ENCODE peak calls at places on chromosomes 7 and 10, in five cellular contexts. J is hypothalamus; D is caudate nucleus; N is stimulated activated CD8-positive, alpha-beta memory T cell treated with anti-CD3 and anti-CD28 coated beads, Interleukin-7, amount 100 ng/mL, for 24 hours; M is CD4-positive, alpha-beta T cell. X is an unnamed sample.
A peak's percentile ranks its signal among the peaks of the same experiment; 100 is the strongest.

GRCh38 chr10:102322914-102323313 is 72.6 kb upstream of the NFKB2 start:
- DNase-seq in J (no peak), D (no peak), N (peak; percentile 13), M (peak; percentile 5), X (no peak)

GRCh38 chr7:148623586-148624282 is 33.2 kb downstream of the C7orf33 start:
- DNase-seq in J (no peak), D (no peak), N (no peak), M (no peak), X (no peak)

GRCh38 chr7:54933610-54934009 is 85.2 kb upstream of the EGFR start:
- DNase-seq in J (no peak), D (no peak), N (no peak), M (no peak), X (no peak)

GRCh38 chr10:119595134-119595714 is 1.5 kb downstream of the TIAL1 start:
- DNase-seq in J (no peak), D (no peak), N (no peak), M (no peak), X (no peak)

GRCh38 chr10:30788307-30788706 is 158.8 kb upstream of the LYZL2 start:
- DNase-seq in J (no peak), D (no peak), N (no peak), M (no peak), X (no peak)

GRCh38 chr7:7183061-7183832 is 903 bp downstream of the C1GALT1 start:
- DNase-seq in J (no peak), D (peak; percentile 61), N (peak; percentile 3), M (peak; percentile 23), X (no peak)

GRCh38 chr10:49280001-49280408 is 19.0 kb upstream of the C10orf71 start:
- DNase-seq in J (no peak), D (no peak), N (no peak), M (no peak), X (no peak)

GRCh38 chr10:74994714-74995308 is 116.6 kb upstream of the SAMD8 start:
- DNase-seq in J (no peak), D (no peak), N (no peak), M (no peak), X (no peak)

GRCh38 chr7:154880512-154880911 is 122.4 kb downstream of the PAXIP1 start:
- DNase-seq in J (no peak), D (no peak), N (no peak), M (no peak), X (no peak)

GRCh38 chr10:49138361-49138891 is 4.6 kb upstream of the FAM170B start:
- DNase-seq in J (no peak), D (no peak), N (no peak), M (no peak), X (no peak)

GRCh38 chr7:67817481-67817880 is 820.8 kb downstream of the TYW1 start:
- DNase-seq in J (no peak), D (no peak), N (no peak), M (no peak), X (no peak)

GRCh38 chr10:36573246-36573645 is 552.2 kb upstream of the ANKRD30A start:
- DNase-seq in J (no peak), D (no peak), N (no peak), M (no peak), X (no peak)

GRCh38 chr7:515628-516027 is 4.0 kb downstream of the PDGFA start:
- DNase-seq in J (no peak), D (no peak), N (no peak), M (no peak), X (no peak)

GRCh38 chr10:69278446-69278963 is at the start of gene HK1:
- DNase-seq in J (no peak), D (no peak), N (no peak), M (no peak), X (no peak)

GRCh38 chr10:133422821-133423771 is 1.3 kb downstream of the SPRN start:
- DNase-seq in J (no peak), D (no peak), N (no peak), M (no peak), X (no peak)

GRCh38 chr10:76231258-76231934 is 800.0 kb downstream of the LRMDA start:
- DNase-seq in J (no peak), D (no peak), N (no peak), M (no peak), X (no peak)

GRCh38 chr7:130917669-130918128 is 183.7 kb upstream of the KLF14 start:
- DNase-seq in J (no peak), D (no peak), N (no peak), M (no peak), X (no peak)

GRCh38 chr7:108497082-108497725 is 28.7 kb downstream of the PNPLA8 start:
- DNase-seq in J (no peak), D (no peak), N (no peak), M (peak; percentile 15), X (no peak)

GRCh38 chr7:16402084-16402483 is 19.3 kb downstream of the CRPPA start:
- DNase-seq in J (no peak), D (no peak), N (no peak), M (no peak), X (no peak)

X was measured in occipital lobe.